ENCODE peak calls at places on chromosomes 12 and 14, in four cellular contexts. J, N, E and F are unnamed samples. For H3K4me1, the result is how much of the 10 kb centered on the place peaks cover.

GRCh38 chr12:69623970-69624369 is 13.3 kb upstream of the LRRC10 start:
- DNase-seq in E (peak), N (no peak), J (peak), F (peak)

GRCh38 chr14:22563987-22564386 is 25.0 kb downstream of the DAD1 start:
- DNase-seq in N (no peak), J (no peak), E (no peak), F (no peak)

GRCh38 chr14:103391048-103391447 is 5.8 kb downstream of the MARK3 start:
- DNase-seq in J (peak), E (no peak), N (no peak), F (no peak)

GRCh38 chr12:107767466-107767865 is 6.5 kb upstream of the PRDM4 start:
- DNase-seq in J (no peak), N (no peak), E (no peak), F (no peak)

GRCh38 chr14:34212574-34212973 is 249.5 kb downstream of the SPTSSA start:
- DNase-seq in J (no peak), E (no peak), N (no peak), F (no peak)

GRCh38 chr14:32134448-32135070 is 57.5 kb downstream of the ARHGAP5 start:
- DNase-seq in N (no peak), J (no peak), E (no peak), F (no peak)

GRCh38 chr14:38777401-38777800 is 325.6 kb downstream of the SEC23A start:
- DNase-seq in E (no peak), N (no peak), J (no peak), F (no peak)

GRCh38 chr12:62256408-62257079 is 3.7 kb upstream of the USP15 start:
- DNase-seq in J (no peak), N (no peak), E (no peak), F (no peak)

GRCh38 chr12:30952036-30952435 is 25.5 kb downstream of the TSPAN11 start:
- DNase-seq in J (no peak), E (no peak), N (no peak), F (no peak)

GRCh38 chr12:107125833-107126232 is 32.5 kb upstream of the CRY1 start:
- DNase-seq in J (no peak), E (no peak), N (no peak), F (no peak)

GRCh38 chr12:31589582-31589895 is 1.4 kb downstream of the DENND5B start:
- DNase-seq in E (peak), J (peak), N (no peak), F (peak)

GRCh38 chr12:28108599-28108998 is 81.7 kb upstream of the CCDC91 start:
- DNase-seq in J (no peak), N (no peak), E (no peak), F (no peak)

GRCh38 chr14:68471029-68471963 is 321.6 kb downstream of the ZFP36L1 start:
- DNase-seq in N (no peak), J (no peak), E (no peak), F (no peak)

GRCh38 chr12:132411457-132411856 is 78.5 kb upstream of the FBRSL1 start:
- DNase-seq in N (no peak), J (no peak), E (no peak), F (no peak)

GRCh38 chr12:1346126-1346525 is 248.3 kb downstream of the FBXL14 start:
- DNase-seq in J (no peak), N (no peak), E (no peak), F (no peak)

GRCh38 chr12:7583471-7583870 is 79.9 kb upstream of the CD163 start:
- DNase-seq in N (no peak), E (no peak), J (no peak), F (no peak)

GRCh38 chr14:24903337-24903736 is 146.6 kb downstream of the STXBP6 start:
- DNase-seq in J (no peak), N (no peak), E (no peak), F (no peak)

GRCh38 chr12:68958337-68958736 is 25.4 kb upstream of the CPM start:
- DNase-seq in N (no peak), E (no peak), J (no peak), F (no peak)

GRCh38 chr14:39957290-39957689 is 525.1 kb upstream of the FBXO33 start:
- DNase-seq in J (no peak), E (no peak), N (no peak), F (no peak)

GRCh38 chr12:131087991-131088700 is 134.4 kb downstream of the ADGRD1 start:
- DNase-seq in N (peak), E (peak), J (peak), F (peak)

GRCh38 chr14:59254146-59254910 is 65.9 kb downstream of the DAAM1 start:
- DNase-seq in E (peak), J (peak), N (no peak), F (peak)

GRCh38 chr14:75967866-75968265 is 13.9 kb downstream of the TGFB3 start:
- DNase-seq in E (no peak), J (no peak), N (no peak), F (no peak)

GRCh38 chr12:114473717-114474116 is 67.8 kb upstream of the TBX5 start:
- DNase-seq in E (no peak), J (no peak), N (no peak), F (no peak)

GRCh38 chr12:52349196-52349595 is 18.1 kb downstream of the KRT85 start:
- DNase-seq in E (no peak), N (no peak), J (no peak), F (no peak)

GRCh38 chr12:33786532-33786931 is 235.8 kb upstream of the ALG10 start:
- DNase-seq in N (no peak), J (no peak), E (no peak), F (no peak)

GRCh38 chr12:16581416-16581815 is 24.5 kb downstream of the LMO3 start:
- DNase-seq in E (no peak), J (no peak), N (no peak), F (no peak)

GRCh38 chr12:130764073-130764472 is 48.0 kb upstream of the RIMBP2 start:
- DNase-seq in N (no peak), E (no peak), J (no peak), F (no peak)

GRCh38 chr12:57834086-57834876 is 12.2 kb downstream of the CTDSP2 start:
- DNase-seq in E (no peak), N (no peak), J (no peak), F (no peak)
- H3K4me1 ChIP-seq in E (half or more), N (half or more), J (half or more), F (half or more)

DNA sequence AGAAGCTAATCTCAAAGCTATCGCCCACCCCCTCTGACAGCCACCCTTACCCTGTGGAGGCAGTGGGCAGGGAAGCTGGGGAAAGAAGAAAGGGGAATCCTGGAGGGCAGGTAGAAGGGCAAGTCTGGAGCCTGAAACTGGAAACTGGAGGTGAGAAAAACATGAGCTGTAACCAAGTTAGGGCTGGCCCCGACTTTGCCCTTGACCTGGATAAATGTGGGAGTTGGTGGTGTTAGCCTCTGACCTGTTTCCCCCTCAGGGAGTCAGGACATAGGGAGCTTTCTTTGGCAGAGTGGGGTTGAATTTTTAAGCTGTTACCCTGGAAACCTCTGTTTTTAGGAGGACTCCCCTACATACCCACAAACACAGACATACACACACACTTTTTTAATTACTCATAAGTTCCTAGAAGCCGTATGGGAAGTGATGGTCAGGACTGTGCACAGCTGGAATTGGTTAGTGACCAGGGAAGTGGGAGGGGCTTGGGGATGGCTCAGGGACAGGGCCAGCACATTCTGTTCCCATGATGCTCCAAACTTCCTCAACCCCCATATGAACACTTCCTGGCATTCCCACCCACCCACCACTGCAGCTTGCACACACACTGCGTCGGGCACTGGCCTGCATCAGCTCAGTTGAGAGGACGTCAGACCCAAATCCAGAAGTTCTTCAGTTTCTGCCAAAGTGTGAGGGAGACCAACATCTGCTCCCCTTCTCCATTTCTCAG is 5.0 kb upstream of the MMP19 start:
- DNase-seq in J (peak), E (peak), N (peak), F (peak)
- H3K4me3 ChIP-seq in J (peak), E (no peak), N (no peak), F (no peak)

GRCh38 chr12:56634242-56634836 is 4.2 kb upstream of the BAZ2A start:
- DNase-seq in E (no peak), J (peak), N (peak), F (peak)
- H3K4me1 ChIP-seq in E (half or more), J (under half), N (half or more), F (under half)

DNA sequence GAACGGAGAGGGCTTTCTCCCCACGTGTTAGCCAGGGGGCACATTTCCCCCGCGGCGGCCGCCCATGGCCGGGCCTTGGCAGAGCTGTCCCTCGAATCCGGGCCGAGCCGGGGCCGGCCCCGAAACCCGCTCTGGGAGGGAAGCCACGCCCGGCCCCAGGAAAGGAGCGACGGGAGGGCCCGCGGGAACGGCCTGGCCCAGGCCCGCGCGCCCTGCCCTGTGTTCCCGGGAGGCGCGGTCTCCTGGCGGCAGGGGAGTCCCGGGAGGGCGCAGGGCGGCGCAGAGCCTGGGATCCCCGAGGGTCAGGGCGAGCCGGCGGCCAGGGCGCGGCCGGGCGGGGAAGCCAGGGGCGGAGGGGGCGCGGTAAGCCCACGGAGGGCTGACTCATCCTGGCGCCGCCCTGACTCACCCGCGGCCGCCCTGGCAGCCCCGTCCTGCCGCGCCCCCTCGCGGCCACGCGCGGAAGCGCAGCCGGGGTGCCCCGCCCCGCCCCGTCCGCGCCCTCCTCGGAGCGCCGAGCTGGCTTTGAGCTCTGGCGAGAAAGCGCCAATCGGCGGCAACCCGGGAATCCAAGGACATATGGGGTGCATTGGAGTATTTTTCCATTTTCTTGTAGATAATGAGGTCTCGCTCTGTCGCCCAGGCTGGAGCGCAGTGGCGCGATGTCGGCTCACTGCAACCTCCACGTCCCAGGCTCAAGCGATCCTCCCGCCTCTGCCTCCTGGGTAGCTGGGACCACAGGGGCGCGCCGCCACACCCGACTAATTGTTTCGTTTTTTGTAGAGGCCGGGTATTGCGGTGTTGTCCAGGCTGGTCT is 31.8 kb upstream of the PLEKHG6 start:
- DNase-seq in N (peak), E (peak), J (peak), F (peak)
- H3K4me3 ChIP-seq in N (no peak), E (peak), J (peak), F (peak)

GRCh38 chr14:95493976-95494375 is 22.5 kb downstream of the SYNE3 start:
- DNase-seq in J (no peak), N (no peak), E (no peak), F (no peak)
- H3K4me1 ChIP-seq in J (under half), N (half or more), E (half or more), F (under half)

GRCh38 chr12:47887529-47887928 is 17.3 kb downstream of the VDR start:
- DNase-seq in N (no peak), E (no peak), J (no peak), F (no peak)
- H3K4me3 ChIP-seq in N (no peak), E (no peak), J (no peak), F (no peak)

GRCh38 chr12:76127588-76127987 is 43.1 kb upstream of the NAP1L1 start:
- DNase-seq in J (no peak), E (no peak), N (no peak), F (no peak)
- H3K4me1 ChIP-seq in J (under half), E (under half), N (under half), F (under half)